ENCODE peak calls at places on chromosomes 6 and 20, in four cellular contexts. K is GM23248, G is mammary epithelial cell, B is pons. N is an unnamed sample.

GRCh38 chr6:36823421-36824096 is 15.7 kb downstream of the CPNE5 start:
- DNase-seq in K (no peak), G (no peak), B (no peak), N (no peak)

GRCh38 chr6:144730088-144730640 is 445.0 kb downstream of the UTRN start:
- DNase-seq in K (no peak), G (no peak), B (no peak), N (no peak)

GRCh38 chr6:27592107-27592480 is 119.2 kb upstream of the ZNF184 start:
- DNase-seq in K (no peak), G (peak), B (no peak), N (no peak)

GRCh38 chr6:11367638-11368199 is 135.3 kb upstream of the NEDD9 start:
- DNase-seq in K (no peak), G (no peak), B (no peak), N (peak)

GRCh38 chr20:3819413-3820047 is 817 bp upstream of the AP5S1 start:
- DNase-seq in K (no peak), G (no peak), B (no peak), N (no peak)

GRCh38 chr6:16674666-16675392 is 86.4 kb downstream of the ATXN1 start:
- DNase-seq in K (peak), G (no peak), B (no peak), N (peak)

GRCh38 chr20:4167261-4168004 is 152.1 kb upstream of the RNF24 start:
- DNase-seq in K (no peak), G (no peak), B (peak), N (no peak)

GRCh38 chr6:150403458-150404245 is 34.8 kb downstream of the IYD start:
- DNase-seq in K (peak), G (peak), B (peak), N (peak)

GRCh38 chr20:61886721-61887658 is 178.7 kb downstream of the TAF4 start:
- DNase-seq in K (peak), G (peak), B (peak), N (peak)

GRCh38 chr6:170452767-170453545 is 100.2 kb downstream of the PSMB1 start:
- DNase-seq in K (no peak), G (no peak), B (no peak), N (no peak)

GRCh38 chr20:57188056-57188455 is 78.4 kb downstream of the BMP7 start:
- DNase-seq in K (no peak), G (no peak), B (no peak), N (no peak)

GRCh38 chr20:50320910-50321796 is 130.5 kb downstream of the CEBPB start:
- DNase-seq in K (peak), G (peak), B (no peak), N (no peak)

GRCh38 chr6:106525111-106525884 is 104.0 kb downstream of the RTN4IP1 start:
- DNase-seq in K (no peak), G (peak), B (no peak), N (peak)

GRCh38 chr6:34235605-34236422 is 859 bp upstream of the HMGA1 start:
- DNase-seq in K (peak), G (no peak), B (no peak), N (peak)

GRCh38 chr6:108627692-108628565 is 67.2 kb downstream of the FOXO3 start:
- DNase-seq in K (peak), G (peak), B (no peak), N (no peak)

GRCh38 chr20:41394931-41395668 is 28.5 kb upstream of the EMILIN3 start:
- DNase-seq in K (no peak), G (no peak), B (no peak), N (no peak)

GRCh38 chr6:4426916-4427315 is 291.5 kb upstream of the ECI2 start:
- DNase-seq in K (no peak), G (no peak), B (no peak), N (no peak)

GRCh38 chr20:1001981-1002681 is at the start of gene RSPO4:
- DNase-seq in K (peak), G (no peak), B (no peak), N (no peak)

GRCh38 chr20:50501970-50502745 is 8.0 kb upstream of the PTPN1 start:
- DNase-seq in K (no peak), G (no peak), B (no peak), N (no peak)

GRCh38 chr6:7881765-7882500 is 28.7 kb downstream of the TXNDC5 start:
- DNase-seq in K (peak), G (peak), B (no peak), N (peak)

GRCh38 chr6:157607317-157608109 is 215.5 kb upstream of the SNX9 start:
- DNase-seq in K (no peak), G (no peak), B (no peak), N (no peak)

GRCh38 chr20:2978519-2978918 is 64.9 kb upstream of the GNRH2 start:
- DNase-seq in K (no peak), G (no peak), B (no peak), N (no peak)

GRCh38 chr20:47392015-47392720 is 35.7 kb upstream of the ZMYND8 start:
- DNase-seq in K (peak), G (peak), B (no peak), N (peak)

GRCh38 chr6:31952140-31952805 is 6.4 kb downstream of the CFB start:
- DNase-seq in K (peak), G (peak), B (peak), N (peak)

GRCh38 chr6:3015144-3015543 is 15.4 kb downstream of the NQO2 start:
- DNase-seq in K (no peak), G (no peak), B (no peak), N (no peak)

GRCh38 chr6:11354019-11354418 is 121.6 kb upstream of the NEDD9 start:
- DNase-seq in K (peak), G (peak), B (no peak), N (peak)

GRCh38 chr20:3966571-3966970 is 48.8 kb downstream of the RNF24 start:
- DNase-seq in K (no peak), G (no peak), B (no peak), N (no peak)

GRCh38 chr20:8860011-8860495 is 208.8 kb upstream of the PLCB4 start:
- DNase-seq in K (peak), G (peak), B (no peak), N (no peak)

N was measured in dermis microvascular lymphatic vessel endothelial cell.